ENCODE peak calls at places on chromosomes 3 and 15, in five cellular contexts. R is fibroblast of lung, V is endothelial cell of umbilical vein, W is MM.1S, K is hepatocyte. J is an unnamed sample.

GRCh38 chr15:75661041-75661778 is 13.5 kb downstream of the SNX33 start:
- DNase-seq in K (peak; percentile 92), R (peak; percentile 96), V (peak; percentile 64), W (no peak), J (peak; percentile 93)

GRCh38 chr15:38130739-38131498 is 121.7 kb upstream of the SPRED1 start:
- DNase-seq in R (peak; percentile 97), V (no peak), W (peak; percentile 31), K (peak; percentile 74), J (peak; percentile 95)

GRCh38 chr15:100201376-100202280 is 140.1 kb downstream of the ADAMTS17 start:
- DNase-seq in K (no peak), W (no peak), V (no peak), R (peak; percentile 78), J (no peak)

GRCh38 chr3:1007890-1008289 is 84.9 kb upstream of the CNTN6 start:
- DNase-seq in V (no peak), W (no peak), R (peak; percentile 75), K (peak; percentile 5), J (no peak)

GRCh38 chr3:129034650-129035049 is 25.9 kb upstream of the GP9 start:
- DNase-seq in R (no peak), W (no peak), K (no peak), V (no peak), J (no peak)

GRCh38 chr15:74243431-74243830 is 7.3 kb downstream of the CCDC33 start:
- DNase-seq in W (no peak), V (no peak), K (no peak), R (no peak), J (no peak)

GRCh38 chr3:42118762-42119361 is 27.7 kb downstream of the TRAK1 start:
- DNase-seq in W (peak; percentile 23), R (peak; percentile 30), V (peak; percentile 75), K (peak; percentile 75), J (peak; percentile 66)

GRCh38 chr3:62159693-62160092 is 213.7 kb downstream of the FEZF2 start:
- DNase-seq in K (no peak), R (peak; percentile 87), W (no peak), V (peak; percentile 95), J (no peak)

GRCh38 chr3:97291901-97292300 is 472.7 kb upstream of the ARL6 start:
- DNase-seq in R (no peak), V (no peak), W (no peak), K (no peak), J (no peak)

GRCh38 chr15:51647128-51647562 is 24.6 kb upstream of the DMXL2 start:
- DNase-seq in W (no peak), R (peak; percentile 59), V (peak; percentile 42), K (no peak), J (peak; percentile 79)

GRCh38 chr15:72077950-72078349 is 40.0 kb downstream of the MYO9A start:
- DNase-seq in R (peak; percentile 39), K (no peak), W (no peak), V (no peak), J (no peak)

GRCh38 chr15:101057841-101058407 is 138.8 kb downstream of the LRRK1 start:
- DNase-seq in R (no peak), V (no peak), K (peak; percentile 2), W (no peak), J (no peak)

GRCh38 chr3:88809993-88810392 is 297.4 kb upstream of the EPHA3 start:
- DNase-seq in R (peak; percentile 42), W (no peak), V (no peak), K (no peak), J (peak; percentile 62)

GRCh38 chr15:69074843-69075224 is 60.3 kb downstream of the NOX5 start:
- DNase-seq in K (peak; percentile 64), W (no peak), R (peak; percentile 25), V (peak; percentile 30), J (no peak)

GRCh38 chr15:69071265-69071664 is 56.8 kb downstream of the NOX5 start:
- DNase-seq in W (no peak), R (no peak), K (no peak), V (no peak), J (no peak)

GRCh38 chr15:69078638-69079037 is 64.1 kb downstream of the NOX5 start:
- DNase-seq in W (no peak), R (no peak), V (no peak), K (no peak), J (no peak)

GRCh38 chr15:69075467-69075866 is 61.0 kb downstream of the NOX5 start:
- DNase-seq in W (no peak), K (no peak), V (no peak), R (no peak), J (no peak)

DNA sequence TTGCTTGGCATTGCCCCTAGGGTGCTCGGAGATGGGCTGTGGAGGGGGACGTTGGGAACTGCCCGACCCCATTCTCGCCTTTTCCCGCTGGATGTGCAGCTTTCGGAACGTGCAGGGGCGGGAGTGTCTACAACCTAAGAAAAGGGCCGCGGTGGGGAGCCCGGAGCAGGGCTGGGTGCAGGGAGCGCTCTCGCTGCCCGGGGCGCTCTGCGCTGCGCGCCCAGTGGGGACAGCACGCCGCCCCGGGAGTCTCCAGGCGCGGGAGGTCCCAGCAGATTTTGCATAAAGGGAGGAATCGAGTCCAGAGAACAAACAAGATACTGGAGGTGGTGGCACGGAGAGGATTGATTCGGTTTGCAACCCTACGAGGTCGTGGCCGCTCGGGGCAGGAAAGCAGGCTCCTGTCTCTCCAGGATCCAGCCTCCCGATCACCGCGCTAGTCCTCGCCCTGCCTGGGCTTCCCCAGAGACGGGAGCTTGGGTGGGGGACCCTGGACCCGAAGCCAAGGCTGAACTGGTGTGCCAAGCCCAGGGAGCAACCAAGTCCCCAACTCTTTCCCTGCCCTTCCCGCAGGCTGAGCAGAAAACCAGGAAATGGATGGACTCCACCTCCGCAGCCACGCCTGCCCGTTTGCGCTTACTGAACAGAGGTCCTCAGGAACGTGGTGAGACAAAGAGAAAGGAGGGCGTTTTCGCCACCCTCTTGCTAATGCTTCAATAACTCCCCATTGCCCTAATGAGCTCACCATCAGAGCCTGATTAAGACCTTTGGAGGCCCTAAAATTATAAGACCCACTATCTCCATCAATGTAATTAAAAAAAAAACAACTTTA is 59.7 kb downstream of the NOX5 start:
- DNase-seq in R (peak; percentile 75), W (no peak), K (peak; percentile 81), V (peak; percentile 70), J (peak; percentile 62)
- TF ChIP-seq EZH2 in R (no peak), W (no peak), K (no peak), V (no peak), J (no peak)

DNA sequence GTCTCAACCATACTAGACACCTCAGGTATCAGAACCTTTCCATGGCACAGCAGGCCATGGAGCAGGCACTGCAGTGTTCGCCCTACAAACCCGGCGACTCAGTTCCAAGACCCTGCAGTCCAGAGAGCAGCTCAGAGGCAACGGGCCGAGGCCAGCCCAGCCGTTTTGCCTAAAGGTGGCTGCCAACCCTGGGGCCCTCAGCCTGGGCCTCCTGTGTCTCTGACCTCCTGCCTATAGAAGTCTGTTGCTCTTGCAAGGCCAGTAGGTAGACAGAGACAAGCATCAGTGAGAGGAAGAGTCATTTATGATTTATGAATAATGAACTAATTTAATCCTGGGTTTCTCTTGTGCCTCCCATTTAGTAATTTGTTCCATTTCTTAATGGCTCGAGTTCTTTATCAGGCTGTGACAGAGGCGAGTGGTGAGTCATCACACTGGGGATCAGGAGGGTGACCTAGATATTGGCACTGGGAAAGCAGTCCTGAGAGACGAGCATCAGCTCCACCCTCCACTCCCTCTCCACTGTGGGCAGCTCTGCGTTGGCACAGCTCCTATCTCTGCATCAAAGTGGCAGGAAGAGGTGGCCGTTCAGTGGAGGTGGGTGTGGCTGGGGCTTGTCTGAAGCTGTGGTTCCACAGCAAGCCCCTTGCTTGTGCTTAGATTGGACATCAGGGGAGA is 79.8 kb downstream of the ABHD5 start:
- DNase-seq in K (peak; percentile 74), V (peak; percentile 79), R (peak; percentile 52), W (no peak), J (no peak)
- H3K4me1 ChIP-seq in K (peaks cover 13% of the 10 kb centered on the region), V (peaks cover 50% of the 10 kb centered on the region), R (peaks cover 26% of the 10 kb centered on the region), W (no peaks in the 10 kb centered on the region), J (peaks cover 51% of the 10 kb centered on the region)

GRCh38 chr15:79897701-79898113 is 893 bp upstream of the MTHFS start:
- DNase-seq in R (no peak), K (no peak), V (no peak), W (no peak), J (no peak)

GRCh38 chr15:79897380-79897678 is 515 bp upstream of the MTHFS start:
- DNase-seq in K (no peak), R (no peak), V (peak; percentile 40), W (no peak), J (no peak)

GRCh38 chr15:79898369-79898768 is 1.6 kb upstream of the MTHFS start:
- DNase-seq in K (no peak), V (no peak), W (no peak), R (no peak), J (no peak)

GRCh38 chr15:79896131-79896633 is 632 bp downstream of the MTHFS start:
- DNase-seq in W (no peak), R (no peak), K (peak; percentile 22), V (no peak), J (no peak)

DNA sequence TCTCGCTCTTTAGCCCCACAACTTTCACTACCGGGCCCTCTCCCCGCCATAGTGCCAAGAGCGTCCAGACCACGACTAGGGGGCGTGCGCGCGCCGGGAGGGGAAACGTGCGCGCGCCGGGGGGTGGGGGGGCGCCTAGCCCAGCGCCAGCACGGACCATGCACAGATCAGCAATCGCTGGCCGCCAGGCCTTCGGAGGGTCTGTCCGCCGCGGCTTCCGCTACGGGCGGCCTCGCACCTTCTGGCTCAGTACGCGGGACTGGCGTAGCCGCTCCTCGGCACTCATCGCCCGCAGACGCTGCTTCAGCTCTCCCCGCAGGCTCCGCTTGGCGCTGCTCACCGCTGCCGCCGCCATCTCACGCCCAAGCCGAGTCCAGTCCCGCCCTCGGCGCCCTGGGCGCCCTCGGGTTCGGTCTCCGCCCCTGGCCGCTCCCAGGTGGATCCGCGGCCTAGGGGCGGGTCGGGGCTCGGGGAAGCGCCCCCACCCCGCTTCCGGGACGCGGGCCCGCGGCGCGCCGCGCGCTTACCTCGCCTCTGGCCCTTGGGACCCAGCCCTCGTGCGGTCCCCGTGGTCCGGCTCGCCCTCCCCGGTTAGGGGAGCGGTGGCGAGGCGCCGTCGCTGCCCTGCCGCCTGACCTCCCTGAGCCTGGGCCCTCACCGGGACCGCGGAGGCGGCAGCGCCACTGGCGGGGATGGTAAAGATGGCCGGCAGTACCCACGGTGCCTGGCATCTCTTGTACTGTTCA is at the start of gene MTHFS:
- DNase-seq in W (peak; percentile 89), K (peak; percentile 92), R (peak; percentile 74), V (peak; percentile 73), J (peak; percentile 80)
- TF ChIP-seq CTCF in W (peak; percentile 56), K (peak; percentile 53), R (peak; percentile 46), V (peak; percentile 65), J (peak; percentile 21)

GRCh38 chr3:188126271-188126670 is 27.7 kb upstream of the LPP start:
- DNase-seq in R (peak; percentile 86), K (no peak), V (no peak), W (no peak), J (no peak)

GRCh38 chr3:188125076-188125475 is 28.9 kb upstream of the LPP start:
- DNase-seq in R (no peak), W (no peak), K (no peak), V (no peak), J (no peak)

GRCh38 chr3:188133219-188133618 is 20.7 kb upstream of the LPP start:
- DNase-seq in V (no peak), R (peak; percentile 91), W (no peak), K (no peak), J (peak; percentile 45)

GRCh38 chr3:188126931-188127330 is 27.0 kb upstream of the LPP start:
- DNase-seq in K (no peak), W (no peak), R (no peak), V (no peak), J (no peak)

DNA sequence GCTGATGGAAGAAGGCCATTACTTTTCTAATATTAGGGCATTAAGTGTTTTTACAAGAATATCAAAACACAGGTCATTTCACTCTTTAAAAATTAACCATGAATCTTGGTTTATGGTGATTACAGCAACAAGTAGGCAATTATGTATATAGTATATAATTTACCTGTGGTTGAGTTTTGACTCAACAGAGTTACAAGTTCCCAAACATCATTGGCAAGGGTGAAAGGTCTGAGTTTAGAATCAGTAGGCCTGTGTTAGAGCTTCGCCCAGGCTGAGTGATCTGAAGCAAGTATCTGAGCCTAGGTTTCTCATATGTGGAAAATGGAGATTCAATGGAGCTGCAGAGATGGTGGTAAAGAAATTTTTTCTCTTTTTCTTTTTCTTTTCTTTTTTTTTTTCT is 25.1 kb upstream of the LPP start:
- DNase-seq in V (no peak), R (no peak), K (no peak), W (no peak), J (no peak)
- TF ChIP-seq EZH2 in V (no peak), R (no peak), K (no peak), W (no peak), J (no peak)

J was measured in mammary epithelial cell.